ENCODE peak calls at places on chromosomes 1 and 21, in six cellular contexts. E, L, T, J, S and I are unnamed samples.

GRCh38 chr1:60903591-60903990 is 178.8 kb upstream of the NFIA start:
- DNase-seq in E (no peak), T (peak; percentile 80), J (no peak), L (no peak), S (no peak), I (no peak)

GRCh38 chr1:166390406-166390805 is 223.6 kb upstream of the FAM78B start:
- DNase-seq in T (no peak), L (no peak), S (no peak), E (no peak), J (no peak), I (no peak)

GRCh38 chr1:32870615-32871363 is at the start of gene FNDC5:
- DNase-seq in T (no peak), E (no peak), J (no peak), S (no peak), L (no peak), I (peak; percentile 54)

GRCh38 chr21:19853709-19854575 is 1144.3 kb upstream of the NCAM2 start:
- DNase-seq in J (no peak), E (no peak), L (no peak), T (no peak), S (no peak), I (no peak)

GRCh38 chr1:205681364-205681763 is 1.1 kb upstream of the SLC45A3 start:
- DNase-seq in J (no peak), L (no peak), S (no peak), T (no peak), E (no peak), I (no peak)

GRCh38 chr1:39332291-39332690 is 127.8 kb downstream of the MACF1 start:
- DNase-seq in J (no peak), S (no peak), E (no peak), T (no peak), L (no peak), I (no peak)

GRCh38 chr1:202807926-202808757 is at the start of gene KDM5B:
- DNase-seq in L (peak; percentile 44), S (peak; percentile 84), E (peak; percentile 56), T (peak; percentile 86), J (peak; percentile 64), I (peak; percentile 76)

GRCh38 chr1:198656500-198656932 is 17.7 kb downstream of the PTPRC start:
- DNase-seq in E (peak; percentile 64), S (peak; percentile 78), J (peak; percentile 81), L (peak; percentile 37), T (peak; percentile 67), I (no peak)

GRCh38 chr1:214050513-214051401 is 63.0 kb downstream of the PROX1 start:
- DNase-seq in J (no peak), E (no peak), S (no peak), T (no peak), L (no peak), I (no peak)

GRCh38 chr1:59554011-59554673 is 257.2 kb downstream of the FGGY start:
- DNase-seq in T (no peak), L (no peak), J (no peak), S (no peak), E (no peak), I (no peak)

GRCh38 chr1:6915999-6916565 is 130.8 kb downstream of the CAMTA1 start:
- DNase-seq in L (no peak), S (no peak), T (no peak), J (no peak), E (no peak), I (no peak)

GRCh38 chr1:162404550-162405160 is 7.3 kb downstream of the SH2D1B start:
- DNase-seq in T (no peak), S (no peak), J (no peak), E (no peak), L (no peak), I (no peak)

GRCh38 chr1:90371106-90371813 is 345.8 kb downstream of the BARHL2 start:
- DNase-seq in E (no peak), S (no peak), L (no peak), J (no peak), T (no peak), I (no peak)

GRCh38 chr1:48222501-48223242 is at the start of gene SLC5A9:
- DNase-seq in T (no peak), J (no peak), E (no peak), L (no peak), S (peak; percentile 35), I (no peak)

GRCh38 chr1:54716299-54717047 is 812 bp downstream of the TTC4 start:
- DNase-seq in L (no peak), T (no peak), J (no peak), E (no peak), S (no peak), I (no peak)

GRCh38 chr1:6981595-6981994 is 196.3 kb downstream of the CAMTA1 start:
- DNase-seq in T (no peak), S (no peak), L (no peak), E (no peak), J (no peak), I (no peak)

GRCh38 chr1:211382714-211383480 is 56.3 kb downstream of the TRAF5 start:
- DNase-seq in L (peak; percentile 87), S (peak; percentile 95), J (peak; percentile 73), E (peak; percentile 71), T (peak; percentile 96), I (peak; percentile 91)
- TF ChIP-seq CTCF in L (no peak), S (no peak), J (no peak), E (no peak), T (no peak), I (no peak)

GRCh38 chr1:51790385-51790784 is 88.1 kb downstream of the NRDC start:
- DNase-seq in L (no peak), S (no peak), E (no peak), J (no peak), T (no peak), I (no peak)
- TF ChIP-seq CTCF in L (no peak), S (no peak), E (no peak), J (no peak), T (no peak), I (no peak)

DNA sequence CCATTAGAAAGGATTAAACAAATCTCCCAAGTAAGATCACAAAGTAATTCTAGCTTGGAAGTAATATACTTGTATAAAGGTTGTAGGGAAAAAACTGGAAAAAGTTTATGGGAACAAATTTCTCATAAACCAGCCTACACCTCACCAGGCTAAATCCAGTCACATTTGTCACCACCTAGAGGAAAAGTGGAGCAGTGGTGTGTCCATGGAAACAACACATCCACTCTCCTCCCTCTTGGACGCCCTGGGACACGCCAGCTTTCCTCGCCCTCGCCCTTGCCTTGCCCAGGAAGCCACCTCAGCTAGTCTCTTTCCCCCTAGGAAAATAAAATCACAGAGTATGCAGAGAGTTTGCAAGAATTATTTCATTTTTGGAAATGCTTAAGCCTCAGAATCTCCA is 2.2 kb downstream of the PALMD start:
- DNase-seq in E (no peak), T (no peak), S (no peak), J (no peak), L (peak; percentile 53), I (no peak)
- TF ChIP-seq CTCF in E (no peak), T (no peak), S (no peak), J (no peak), L (no peak), I (no peak)

DNA sequence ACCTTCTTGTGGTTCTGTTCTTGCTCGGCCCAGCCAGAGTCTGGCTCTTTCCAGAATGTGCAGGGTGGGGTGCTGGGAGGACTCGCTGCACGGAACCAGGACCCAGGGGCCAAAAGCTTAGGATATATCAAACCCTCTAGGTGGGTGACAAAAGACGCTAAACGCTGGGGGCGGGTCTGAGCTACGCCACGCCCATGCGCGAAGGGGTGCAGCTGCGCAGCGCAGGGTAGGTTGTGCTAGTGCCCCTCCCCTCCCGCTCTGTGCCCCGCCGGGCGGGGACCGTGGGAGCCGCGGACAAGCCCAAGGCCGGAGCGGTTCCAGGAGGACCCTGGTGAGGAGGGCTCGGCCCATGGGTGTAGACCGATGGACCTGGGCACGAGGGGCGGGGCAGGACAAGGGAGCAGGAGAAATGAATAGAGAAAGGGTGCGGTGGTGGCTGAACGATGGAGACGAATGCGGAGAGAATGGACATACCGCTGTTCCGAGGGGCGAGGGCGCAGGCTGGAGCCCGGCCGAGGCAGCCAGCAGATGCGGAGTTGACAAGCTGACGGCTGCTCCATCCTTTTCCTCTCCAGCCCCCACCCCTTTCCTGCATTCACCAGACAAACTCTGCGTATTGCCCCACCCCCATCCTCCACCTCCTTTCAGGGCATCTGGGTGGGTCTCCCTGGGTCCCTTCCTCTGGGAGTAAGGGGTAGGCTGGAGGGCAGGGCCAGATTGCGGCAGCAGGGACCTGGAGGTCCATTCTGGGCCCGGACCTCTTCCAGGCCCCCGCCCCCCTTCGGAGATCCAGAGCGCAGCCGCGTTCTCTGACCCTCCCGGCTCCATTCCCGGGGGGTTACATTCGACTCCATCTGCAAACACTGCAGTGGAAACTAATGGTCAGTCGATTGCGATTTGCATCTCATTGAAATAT is at the start of gene RUSC1:
- DNase-seq in L (peak; percentile 71), E (peak; percentile 63), S (peak; percentile 87), T (peak; percentile 93), J (peak; percentile 70), I (peak; percentile 83)
- TF ChIP-seq CTCF in L (no peak), E (no peak), S (no peak), T (no peak), J (no peak), I (no peak)

DNA sequence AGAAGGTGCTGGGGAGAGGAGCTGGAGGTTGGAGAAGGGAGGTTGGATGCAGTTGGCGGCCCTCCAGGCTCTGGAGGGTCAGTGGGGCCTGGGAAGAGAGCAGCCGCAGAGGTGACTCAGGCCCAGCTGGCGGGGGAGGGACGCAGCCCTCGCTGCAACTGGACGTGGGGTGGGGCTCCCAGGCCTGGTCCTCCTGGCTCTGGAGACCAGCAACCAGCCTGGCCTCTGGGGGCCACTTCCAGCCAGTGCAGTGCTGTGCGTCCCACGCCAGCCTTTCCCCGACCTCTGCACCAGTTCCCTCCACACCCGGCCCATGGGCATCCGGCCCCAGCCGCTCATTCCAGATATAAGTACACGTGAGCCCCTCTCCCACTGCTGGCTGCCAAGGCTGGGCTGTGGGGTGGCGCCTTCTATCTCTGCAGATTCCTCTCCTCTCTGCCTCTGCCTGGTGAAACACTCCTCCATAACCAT is 38.0 kb upstream of the COL18A1 start:
- DNase-seq in S (peak; percentile 55), J (no peak), L (no peak), E (no peak), T (peak; percentile 91), I (no peak)
- TF ChIP-seq CTCF in S (no peak), J (no peak), L (no peak), E (no peak), T (no peak), I (no peak)

DNA sequence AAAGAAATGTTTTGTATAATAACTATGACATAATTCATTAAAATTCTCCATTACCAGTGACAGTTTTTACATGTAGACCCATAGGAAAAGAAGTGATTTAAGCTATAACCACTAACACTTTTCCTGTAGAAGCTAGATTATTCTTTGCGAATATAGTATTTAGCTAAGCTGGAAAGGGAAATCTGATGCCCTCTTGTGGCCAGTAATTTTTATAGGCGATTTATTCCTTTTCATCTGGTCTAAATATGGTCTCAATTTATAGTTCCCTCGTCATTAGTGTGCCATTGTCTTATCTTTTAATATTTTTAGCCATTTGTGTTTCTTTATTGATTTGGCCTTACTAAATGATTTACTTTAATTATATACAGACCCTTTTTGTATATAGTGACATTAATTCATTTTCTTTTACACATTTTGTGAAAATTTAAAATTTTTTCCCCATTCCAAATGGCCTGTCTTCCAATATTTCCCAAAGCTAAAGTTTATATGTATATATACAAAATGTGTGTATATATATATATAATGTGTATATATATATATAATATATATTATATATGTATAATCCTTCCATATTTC is 26.7 kb downstream of the BTG3 start:
- DNase-seq in E (no peak), T (no peak), S (no peak), L (no peak), J (no peak), I (peak; percentile 23)
- TF ChIP-seq CTCF in E (peak; percentile 68), T (peak; percentile 54), S (peak; percentile 63), L (peak; percentile 43), J (peak; percentile 79), I (peak; percentile 29)